ENCODE peak calls at places on chromosomes 13 and 19, in four cellular contexts. One of them, this sample, is unnamed.

GRCh38 chr13:100987993-100988392 is 313.4 kb upstream of the TMTC4 start:
- DNase-seq in ascending aorta: no peak
- DNase-seq in effector memory CD4-positive, alpha-beta T cell: no peak
- DNase-seq in neuronal stem cell: peak; percentile 12
- DNase-seq in this sample: peak; percentile 42

GRCh38 chr19:35120492-35120891 is 4.9 kb downstream of the FXYD3 start:
- DNase-seq in effector memory CD4-positive, alpha-beta T cell: no peak
- DNase-seq in ascending aorta: no peak
- DNase-seq in neuronal stem cell: no peak
- DNase-seq in this sample: no peak

GRCh38 chr13:97977376-97977705 is 23.9 kb downstream of the IPO5 start:
- DNase-seq in neuronal stem cell: no peak
- DNase-seq in ascending aorta: no peak
- DNase-seq in effector memory CD4-positive, alpha-beta T cell: no peak
- DNase-seq in this sample: no peak

GRCh38 chr13:29679357-29680050 is 84.0 kb upstream of the SLC7A1 start:
- DNase-seq in neuronal stem cell: no peak
- DNase-seq in ascending aorta: no peak
- DNase-seq in effector memory CD4-positive, alpha-beta T cell: no peak
- DNase-seq in this sample: no peak

GRCh38 chr19:2271516-2272103 is 10.4 kb downstream of the PEAK3 start:
- DNase-seq in neuronal stem cell: no peak
- DNase-seq in effector memory CD4-positive, alpha-beta T cell: no peak
- DNase-seq in ascending aorta: peak; percentile 75
- DNase-seq in this sample: peak; percentile 58

GRCh38 chr19:1042689-1043511 is 3.0 kb downstream of the ABCA7 start:
- DNase-seq in effector memory CD4-positive, alpha-beta T cell: no peak
- DNase-seq in neuronal stem cell: no peak
- DNase-seq in ascending aorta: no peak
- DNase-seq in this sample: peak; percentile 57

GRCh38 chr13:28531195-28531955 is 36.4 kb upstream of the FLT1 start:
- DNase-seq in neuronal stem cell: peak; percentile 37
- DNase-seq in ascending aorta: peak; percentile 70
- DNase-seq in effector memory CD4-positive, alpha-beta T cell: no peak
- DNase-seq in this sample: peak; percentile 91

GRCh38 chr19:13784731-13785452 is 10.4 kb upstream of the ZSWIM4 start:
- DNase-seq in neuronal stem cell: no peak
- DNase-seq in effector memory CD4-positive, alpha-beta T cell: peak; percentile 43
- DNase-seq in ascending aorta: peak; percentile 87
- DNase-seq in this sample: peak; percentile 82

GRCh38 chr19:1657632-1658445 is 5.4 kb upstream of the TCF3 start:
- DNase-seq in ascending aorta: no peak
- DNase-seq in neuronal stem cell: no peak
- DNase-seq in effector memory CD4-positive, alpha-beta T cell: no peak
- DNase-seq in this sample: no peak